ENCODE peak calls at places on chromosomes 7 and 10, in four cellular contexts. P is H1, C is lung, Y is cardiac muscle cell. D is an unnamed sample.

GRCh38 chr7:158125091-158125490 is 462.5 kb downstream of the PTPRN2 start:
- DNase-seq in Y (no peak), P (no peak), C (no peak), D (no peak)

GRCh38 chr10:33136781-33137180 is 178.8 kb upstream of the ITGB1 start:
- DNase-seq in Y (no peak), C (no peak), P (no peak), D (no peak)

GRCh38 chr7:116616555-116617059 is 55.4 kb upstream of the MET start:
- DNase-seq in P (peak), Y (peak), C (no peak), D (no peak)

GRCh38 chr7:65840446-65840845 is 32.4 kb upstream of the VKORC1L1 start:
- DNase-seq in P (no peak), Y (peak), C (no peak), D (no peak)

GRCh38 chr10:131456411-131456810 is 144.9 kb upstream of the TCERG1L start:
- DNase-seq in C (no peak), Y (no peak), P (no peak), D (no peak)

GRCh38 chr10:33453081-33453850 is 118.8 kb upstream of the NRP1 start:
- DNase-seq in Y (no peak), C (no peak), P (no peak), D (no peak)

GRCh38 chr10:69397972-69398371 is 18.7 kb downstream of the TACR2 start:
- DNase-seq in P (no peak), Y (peak), C (no peak), D (no peak)

GRCh38 chr10:71266147-71266917 is 52.7 kb upstream of the SLC29A3 start:
- DNase-seq in Y (peak), P (no peak), C (peak), D (peak)

GRCh38 chr7:107890962-107891618 is at the start of gene DLD:
- DNase-seq in P (peak), Y (peak), C (peak), D (peak)

GRCh38 chr10:24503627-24504320 is 219.9 kb downstream of the ARHGAP21 start:
- DNase-seq in P (peak), C (peak), Y (peak), D (peak)

GRCh38 chr10:97850446-97850845 is 803 bp downstream of the GOLGA7B start:
- DNase-seq in C (no peak), P (no peak), Y (peak), D (no peak)

GRCh38 chr10:125482637-125483036 is 200.3 kb downstream of the TEX36 start:
- DNase-seq in C (no peak), Y (no peak), P (no peak), D (no peak)

GRCh38 chr10:45375101-45375500 is 1.1 kb downstream of the ALOX5 start:
- DNase-seq in C (no peak), P (no peak), Y (no peak), D (no peak)

GRCh38 chr10:63197304-63198092 is 64.4 kb downstream of the NRBF2 start:
- DNase-seq in C (no peak), Y (peak), P (no peak), D (no peak)

GRCh38 chr7:30974605-30975256 is 11.0 kb downstream of the GHRHR start:
- DNase-seq in Y (peak), C (peak), P (peak), D (peak)

GRCh38 chr7:148914208-148914777 is 30.2 kb upstream of the EZH2 start:
- DNase-seq in C (no peak), Y (peak), P (no peak), D (no peak)

GRCh38 chr10:86372785-86373239 is 6.2 kb upstream of the GRID1 start:
- DNase-seq in C (no peak), Y (no peak), P (no peak), D (no peak)

GRCh38 chr7:12921751-12922345 is 234.4 kb downstream of the ARL4A start:
- DNase-seq in Y (no peak), C (no peak), P (no peak), D (no peak)

GRCh38 chr7:140671966-140672365 is 779 bp upstream of the ADCK2 start:
- DNase-seq in C (no peak), P (no peak), Y (no peak), D (no peak)

GRCh38 chr10:88232029-88232895 is 350.9 kb downstream of the RNLS start:
- DNase-seq in Y (peak), C (peak), P (no peak), D (no peak)

GRCh38 chr7:2689343-2689847 is 1.4 kb downstream of the AMZ1 start:
- DNase-seq in C (no peak), P (no peak), Y (no peak), D (no peak)

GRCh38 chr10:86752311-86752710 is 4.1 kb upstream of the BMPR1A start:
- DNase-seq in Y (peak), P (no peak), C (no peak), D (no peak)

GRCh38 chr10:82150123-82150900 is 275.3 kb downstream of the NRG3 start:
- DNase-seq in C (peak), P (peak), Y (peak), D (no peak)

GRCh38 chr10:20622522-20623270 is 274.4 kb downstream of the NEBL start:
- DNase-seq in Y (no peak), C (no peak), P (no peak), D (no peak)

GRCh38 chr7:124030964-124031363 is 1.9 kb downstream of the TMEM229A start:
- DNase-seq in C (no peak), P (no peak), Y (no peak), D (no peak)

GRCh38 chr10:89646833-89647570 is 2.0 kb upstream of the PANK1 start:
- DNase-seq in P (no peak), Y (no peak), C (no peak), D (no peak)

GRCh38 chr7:51141451-51141971 is 175.1 kb downstream of the COBL start:
- DNase-seq in P (no peak), C (no peak), Y (peak), D (no peak)

GRCh38 chr10:101223274-101224059 is 5.8 kb downstream of the LBX1 start:
- DNase-seq in P (no peak), C (no peak), Y (no peak), D (no peak)

GRCh38 chr10:131640045-131640644 is 260.7 kb upstream of the PPP2R2D start:
- DNase-seq in P (no peak), C (no peak), Y (no peak), D (no peak)

GRCh38 chr7:22571776-22572175 is 71.8 kb upstream of the STEAP1B start:
- DNase-seq in C (no peak), P (no peak), Y (no peak), D (no peak)

GRCh38 chr7:101998904-101999236 is 181.4 kb downstream of the CUX1 start:
- DNase-seq in P (peak), C (no peak), Y (no peak), D (no peak)

GRCh38 chr7:46230298-46231295 is 309.5 kb upstream of the IGFBP3 start:
- DNase-seq in Y (peak), P (no peak), C (no peak), D (no peak)

GRCh38 chr7:28346256-28346655 is 66.1 kb upstream of the CREB5 start:
- DNase-seq in Y (no peak), P (no peak), C (no peak), D (no peak)

GRCh38 chr7:130649004-130649790 is 19.4 kb downstream of the COPG2 start:
- DNase-seq in C (no peak), Y (peak), P (no peak), D (no peak)

GRCh38 chr10:98963608-98964007 is 272.0 kb downstream of the HPSE2 start:
- DNase-seq in P (no peak), C (no peak), Y (no peak), D (no peak)

GRCh38 chr10:25561761-25562160 is 372.3 kb upstream of the MYO3A start:
- DNase-seq in P (no peak), Y (no peak), C (no peak), D (no peak)

GRCh38 chr7:132511921-132512320 is 64.3 kb downstream of the PLXNA4 start:
- DNase-seq in C (no peak), P (no peak), Y (no peak), D (no peak)

GRCh38 chr7:29306276-29307036 is 111.9 kb downstream of the CHN2 start:
- DNase-seq in P (no peak), Y (no peak), C (no peak), D (no peak)